ENCODE peak calls at places on chromosome 1, in eight cellular contexts. Y, I, P, H, E, R, A and L are unnamed samples.

GRCh38 chr1:224906340-224906739 is 23.1 kb upstream of the DNAH14 start:
- DNase-seq in Y (no peak), I (no peak), P (no peak), H (no peak), E (no peak), R (no peak), A (no peak), L (no peak)

GRCh38 chr1:67559222-67559700 is 125.7 kb upstream of the GADD45A start:
- DNase-seq in Y (peak), I (no peak), P (no peak), H (no peak), E (no peak), R (peak), A (no peak), L (no peak)

GRCh38 chr1:151949371-151950193 is 40.3 kb upstream of the THEM4 start:
- DNase-seq in Y (no peak), I (no peak), P (no peak), H (no peak), E (no peak), R (no peak), A (no peak), L (no peak)

GRCh38 chr1:27658951-27659496 is 13.0 kb downstream of the IFI6 start:
- DNase-seq in Y (peak), I (no peak), P (no peak), H (no peak), E (no peak), R (no peak), A (peak), L (peak)

GRCh38 chr1:196380311-196380710 is 227.9 kb downstream of the KCNT2 start:
- DNase-seq in Y (no peak), I (peak), P (no peak), H (no peak), E (no peak), R (no peak), A (no peak), L (no peak)

GRCh38 chr1:68196676-68197075 is 35.6 kb downstream of the WLS start:
- DNase-seq in Y (no peak), I (no peak), P (no peak), H (no peak), E (no peak), R (no peak), A (no peak), L (no peak)

GRCh38 chr1:64136749-64137568 is 66.5 kb upstream of the UBE2U start:
- DNase-seq in Y (peak), I (peak), P (peak), H (peak), E (peak), R (peak), A (peak), L (peak)

GRCh38 chr1:21365036-21365435 is 74.8 kb upstream of the ECE1 start:
- DNase-seq in Y (no peak), I (no peak), P (no peak), H (no peak), E (no peak), R (no peak), A (no peak), L (no peak)

GRCh38 chr1:75953461-75953860 is 21.3 kb upstream of the ASB17 start:
- DNase-seq in Y (no peak), I (no peak), P (no peak), H (no peak), E (no peak), R (peak), A (no peak), L (no peak)

GRCh38 chr1:161094481-161094880 is 3.7 kb upstream of the KLHDC9 start:
- DNase-seq in Y (no peak), I (no peak), P (no peak), H (no peak), E (no peak), R (no peak), A (no peak), L (no peak)

GRCh38 chr1:203678943-203679661 is 52.5 kb downstream of the ATP2B4 start:
- DNase-seq in Y (no peak), I (no peak), P (no peak), H (no peak), E (no peak), R (no peak), A (no peak), L (no peak)

GRCh38 chr1:74422379-74423155 is 89.8 kb downstream of the LRRC53 start:
- DNase-seq in Y (no peak), I (no peak), P (no peak), H (no peak), E (no peak), R (no peak), A (no peak), L (no peak)

GRCh38 chr1:192159034-192159433 is 772 bp downstream of the RGS18 start:
- DNase-seq in Y (no peak), I (no peak), P (no peak), H (no peak), E (no peak), R (no peak), A (no peak), L (no peak)

GRCh38 chr1:70891444-70891843 is 156.2 kb downstream of the PTGER3 start:
- DNase-seq in Y (no peak), I (no peak), P (no peak), H (no peak), E (no peak), R (no peak), A (no peak), L (no peak)

GRCh38 chr1:164695956-164696665 is 137.1 kb downstream of the PBX1 start:
- DNase-seq in Y (no peak), I (no peak), P (no peak), H (no peak), E (no peak), R (no peak), A (no peak), L (no peak)

GRCh38 chr1:220956861-220957605 is 77.8 kb downstream of the HLX start:
- DNase-seq in Y (peak), I (no peak), P (no peak), H (no peak), E (no peak), R (peak), A (no peak), L (no peak)

GRCh38 chr1:9843576-9843945 is 19.8 kb upstream of the CLSTN1 start:
- DNase-seq in Y (no peak), I (peak), P (no peak), H (no peak), E (peak), R (no peak), A (no peak), L (no peak)

GRCh38 chr1:110341872-110342331 is 2.7 kb downstream of the RBM15 start:
- DNase-seq in Y (no peak), I (no peak), P (no peak), H (no peak), E (no peak), R (no peak), A (no peak), L (no peak)

GRCh38 chr1:22673486-22674409 is 20.7 kb downstream of the C1QB start:
- DNase-seq in Y (no peak), I (peak), P (peak), H (no peak), E (peak), R (peak), A (peak), L (no peak)

GRCh38 chr1:47409311-47410085 is 6.6 kb upstream of the FOXE3 start:
- DNase-seq in Y (peak), I (no peak), P (no peak), H (no peak), E (no peak), R (no peak), A (no peak), L (no peak)